ENCODE peak calls at places on chromosomes 4 and X, in eight cellular contexts. A is neural progenitor cell; I is psoas muscle; Q is right lobe of liver; H is CD8-positive, alpha-beta T cell; L is breast epithelium; S is fibroblast of lung; J is MM.1S. B is an unnamed sample.
A peak's percentile ranks its signal among the peaks of the same experiment; 100 is the strongest.

GRCh38 chr4:55078987-55079386 is 46.4 kb downstream of the KDR start:
- DNase-seq in I (peak; percentile 66), S (peak; percentile 88), H (no peak), Q (peak; percentile 47), A (peak; percentile 63), J (no peak), L (no peak), B (peak; percentile 66)

GRCh38 chr4:68271851-68272756 is 26.6 kb upstream of the TMPRSS11B start:
- DNase-seq in Q (no peak), L (no peak), I (no peak), H (no peak), A (peak; percentile 45), J (peak; percentile 55), S (peak; percentile 64), B (peak; percentile 74)

GRCh38 chr4:186021461-186022167 is 47.3 kb upstream of the TLR3 start:
- DNase-seq in J (no peak), S (peak; percentile 24), Q (no peak), L (no peak), A (peak; percentile 88), H (no peak), I (no peak), B (peak; percentile 90)

GRCh38 chr4:22625301-22625700 is 67.4 kb upstream of the GBA3 start:
- DNase-seq in S (peak; percentile 11), H (no peak), A (peak; percentile 27), L (no peak), I (no peak), Q (no peak), J (no peak), B (no peak)

GRCh38 chr4:138669479-138670165 is 346.0 kb upstream of the NOCT start:
- DNase-seq in J (no peak), Q (no peak), H (no peak), I (no peak), L (no peak), A (no peak), S (peak; percentile 98), B (peak; percentile 86)

GRCh38 chr4:110108470-110108869 is 89.9 kb downstream of the ELOVL6 start:
- DNase-seq in S (no peak), Q (no peak), J (no peak), H (no peak), A (no peak), L (no peak), I (no peak), B (no peak)

GRCh38 chr4:121070274-121070673 is 2.1 kb downstream of the NDNF start:
- DNase-seq in A (peak; percentile 70), J (no peak), I (no peak), S (no peak), Q (no peak), L (no peak), H (no peak), B (peak; percentile 55)

GRCh38 chr4:185955817-185956542 is 113.0 kb upstream of the TLR3 start:
- DNase-seq in Q (no peak), J (no peak), H (no peak), I (no peak), L (no peak), A (peak; percentile 78), S (no peak), B (no peak)

GRCh38 chr4:111618908-111619307 is 526.3 kb upstream of the FAM241A start:
- DNase-seq in L (no peak), A (no peak), I (no peak), S (peak; percentile 74), Q (no peak), J (no peak), H (no peak), B (no peak)

GRCh38 chrX:103691059-103691458 is 4.6 kb upstream of the MORF4L2 start:
- DNase-seq in J (no peak), L (no peak), H (no peak), S (no peak), A (no peak), I (no peak), Q (no peak), B (no peak)
- TF ChIP-seq CTCF in J (no peak), L (no peak), H (no peak), S (no peak), A (no peak), I (no peak), Q (no peak), B (no peak)

GRCh38 chrX:110315541-110315940 is 2.3 kb downstream of the AMMECR1 start:
- DNase-seq in J (no peak), I (no peak), A (no peak), L (no peak), H (no peak), S (peak; percentile 33), Q (no peak), B (peak; percentile 25)
- H3K4me1 ChIP-seq in J (peaks cover 23% of the 10 kb centered on the region), I (peaks cover under 1% of the 10 kb centered on the region), A (peaks cover 6% of the 10 kb centered on the region), L (no peaks in the 10 kb centered on the region), H (peaks cover 38% of the 10 kb centered on the region), S (peaks cover 2% of the 10 kb centered on the region), Q (no peaks in the 10 kb centered on the region), B (peaks cover 11% of the 10 kb centered on the region)

DNA sequence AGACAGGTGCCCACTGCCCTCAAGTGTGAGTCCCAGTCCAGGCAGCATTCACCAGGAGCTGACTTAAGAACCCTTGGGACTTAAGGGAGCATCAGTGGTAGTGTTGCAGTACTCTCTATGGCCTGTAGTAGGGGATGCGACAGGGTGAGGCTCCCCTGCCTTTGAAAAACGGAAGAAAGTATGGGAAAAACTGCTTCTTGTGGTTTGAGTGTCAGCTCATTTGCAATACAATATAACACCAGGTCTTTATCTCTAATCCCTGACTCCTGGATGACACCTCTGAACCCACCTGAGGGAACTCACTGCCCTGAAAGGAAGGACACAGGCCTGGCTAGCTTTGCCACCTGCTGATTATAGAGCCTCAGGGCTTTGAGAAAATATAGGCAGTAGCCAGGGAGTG is 176.0 kb downstream of the SMARCA1 start:
- DNase-seq in J (no peak), L (no peak), S (no peak), I (no peak), Q (no peak), H (no peak), A (peak; percentile 3), B (no peak)
- TF ChIP-seq CTCF in J (peak; percentile 12), L (no peak), S (no peak), I (no peak), Q (no peak), H (no peak), A (peak; percentile 23), B (no peak)

DNA sequence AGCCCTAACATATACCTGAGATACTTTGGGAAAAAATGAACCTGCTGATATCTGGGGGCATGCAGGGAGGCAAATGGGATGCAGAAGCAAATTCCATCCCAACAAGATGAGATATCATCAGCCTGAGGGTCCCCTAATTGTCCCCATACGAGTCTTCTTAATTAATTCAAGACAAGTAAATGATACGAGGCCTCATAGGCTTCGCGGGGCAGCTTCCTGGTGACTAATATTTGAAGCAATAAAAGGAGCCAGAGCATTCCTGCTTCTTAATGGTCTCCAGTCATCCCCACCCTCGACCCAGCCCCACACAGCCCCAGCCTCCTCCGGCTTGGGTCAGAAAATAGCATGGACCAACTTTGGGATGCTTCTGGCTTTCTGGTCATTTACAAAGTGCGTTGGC is 99.6 kb upstream of the MSX1 start:
- DNase-seq in S (no peak), A (no peak), I (no peak), Q (no peak), H (no peak), J (no peak), L (no peak), B (no peak)
- H3K4me1 ChIP-seq in S (no peaks in the 10 kb centered on the region), A (peaks cover 50% of the 10 kb centered on the region), I (no peaks in the 10 kb centered on the region), Q (no peaks in the 10 kb centered on the region), H (peaks cover 8% of the 10 kb centered on the region), J (no peaks in the 10 kb centered on the region), L (no peaks in the 10 kb centered on the region), B (no peaks in the 10 kb centered on the region)

GRCh38 chrX:9730078-9730477 is 35.6 kb downstream of the GPR143 start:
- DNase-seq in A (no peak), I (no peak), S (no peak), Q (no peak), L (no peak), J (peak; percentile 60), H (no peak), B (no peak)

GRCh38 chrX:9729161-9729885 is 36.3 kb downstream of the GPR143 start:
- DNase-seq in S (no peak), Q (no peak), L (no peak), J (no peak), H (no peak), I (no peak), A (no peak), B (no peak)

GRCh38 chrX:9728271-9728670 is 37.4 kb downstream of the GPR143 start:
- DNase-seq in J (no peak), H (no peak), Q (no peak), S (no peak), A (no peak), L (no peak), I (no peak), B (no peak)

DNA sequence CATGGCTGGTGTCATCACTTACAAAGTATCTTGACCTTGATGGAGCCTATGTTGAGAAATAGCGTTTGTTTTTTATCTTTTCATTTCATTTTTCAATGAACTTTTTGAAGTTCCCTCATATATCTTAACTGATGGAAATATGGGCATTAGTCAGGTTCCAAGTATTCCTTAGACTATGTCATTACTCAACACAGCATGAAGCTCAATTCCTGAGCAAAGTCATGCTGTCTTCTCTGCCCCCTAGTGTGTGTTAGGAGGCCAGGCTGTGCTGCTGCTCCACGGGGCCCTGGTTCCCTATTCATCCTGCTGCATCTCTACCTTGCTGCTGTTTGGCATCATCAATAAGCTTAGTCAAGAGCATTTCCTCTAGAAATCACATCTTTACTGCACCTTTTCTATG is 40.9 kb downstream of the GPR143 start:
- DNase-seq in I (no peak), Q (no peak), S (peak; percentile 15), J (no peak), H (no peak), A (no peak), L (no peak), B (no peak)
- TF ChIP-seq CTCF in I (no peak), Q (no peak), S (no peak), J (no peak), H (no peak), A (no peak), L (no peak), B (peak; percentile 14)

DNA sequence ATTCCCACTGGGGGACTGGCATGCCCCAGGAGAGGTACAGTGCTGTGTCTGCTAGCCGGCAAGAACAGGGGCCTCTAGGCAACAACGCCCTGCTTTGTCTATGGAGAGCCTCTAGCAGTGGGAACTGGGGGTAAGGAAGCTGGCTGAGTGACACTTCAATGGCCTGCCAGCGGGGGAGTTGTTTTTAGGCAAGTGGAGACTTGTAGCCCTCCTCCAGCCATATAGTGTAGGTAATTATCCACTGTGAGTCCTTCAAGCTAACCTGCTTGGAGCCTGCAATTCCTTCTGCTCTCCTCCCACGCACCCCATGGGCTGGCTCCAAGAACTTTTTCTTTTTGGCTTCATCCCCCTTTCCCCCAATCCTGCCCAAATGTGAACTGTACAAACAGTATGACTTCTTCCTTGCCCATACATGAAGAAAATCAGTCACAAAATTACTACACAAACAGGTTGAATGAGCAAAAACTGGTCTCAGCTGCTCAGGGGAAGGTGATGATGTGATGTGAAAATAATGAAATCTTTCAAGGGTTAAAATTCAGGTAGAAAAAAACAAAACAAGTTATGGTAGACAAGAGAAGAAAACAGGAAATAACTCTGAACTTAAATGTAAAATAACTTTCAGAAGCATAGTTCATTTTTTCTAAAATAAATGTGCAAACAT is 33.1 kb downstream of the LEF1 start:
- DNase-seq in L (no peak), J (no peak), A (peak; percentile 89), Q (no peak), I (no peak), H (no peak), S (no peak), B (no peak)
- H3K4me1 ChIP-seq in L (no peaks in the 10 kb centered on the region), J (peaks cover 7% of the 10 kb centered on the region), A (peaks cover 41% of the 10 kb centered on the region), Q (no peaks in the 10 kb centered on the region), I (no peaks in the 10 kb centered on the region), H (peaks cover 98% of the 10 kb centered on the region), S (no peaks in the 10 kb centered on the region), B (no peaks in the 10 kb centered on the region)

GRCh38 chr4:88706574-88706973 is 8.9 kb upstream of the NAP1L5 start:
- DNase-seq in H (no peak), Q (peak; percentile 57), S (peak; percentile 66), L (no peak), J (no peak), A (peak; percentile 45), I (peak; percentile 36), B (peak; percentile 58)
- TF ChIP-seq CTCF in H (no peak), Q (peak; percentile 74), S (peak; percentile 70), L (peak; percentile 64), J (peak; percentile 9), A (peak; percentile 56), I (peak; percentile 66), B (peak; percentile 76)